ENCODE peak calls at places on chromosomes 16 and 17, in six cellular contexts. I, G, P, L, T and R are unnamed samples.

GRCh38 chr17:3761918-3762380 is 38.2 kb downstream of the HASPIN start:
- DNase-seq in I (no peak), G (no peak), P (no peak), L (no peak), T (no peak), R (no peak)

GRCh38 chr16:28166394-28167208 is 45.2 kb downstream of the XPO6 start:
- DNase-seq in I (no peak), G (no peak), P (no peak), L (no peak), T (no peak), R (no peak)

GRCh38 chr17:41944943-41945342 is 14.5 kb downstream of the ODAD4 start:
- DNase-seq in I (no peak), G (no peak), P (no peak), L (no peak), T (no peak), R (no peak)

GRCh38 chr17:44220211-44221071 is 966 bp upstream of the UBTF start:
- DNase-seq in I (no peak), G (peak), P (no peak), L (no peak), T (no peak), R (peak)

GRCh38 chr16:49556252-49557069 is 182.9 kb downstream of the C16orf78 start:
- DNase-seq in I (peak), G (peak), P (no peak), L (no peak), T (peak), R (peak)

GRCh38 chr17:66415366-66416206 is 113.2 kb downstream of the PRKCA start:
- DNase-seq in I (no peak), G (no peak), P (no peak), L (no peak), T (no peak), R (no peak)

GRCh38 chr17:50642722-50643656 is 8.3 kb downstream of the ABCC3 start:
- DNase-seq in I (no peak), G (no peak), P (no peak), L (no peak), T (no peak), R (no peak)

GRCh38 chr17:77316191-77316641 is 175.4 kb downstream of the SEC14L1 start:
- DNase-seq in I (no peak), G (no peak), P (no peak), L (no peak), T (no peak), R (no peak)

GRCh38 chr16:80300876-80301275 is 239.9 kb upstream of the DYNLRB2 start:
- DNase-seq in I (no peak), G (no peak), P (no peak), L (no peak), T (no peak), R (no peak)

GRCh38 chr17:41483991-41484826 is 3.3 kb upstream of the KRT35 start:
- DNase-seq in I (no peak), G (no peak), P (no peak), L (peak), T (no peak), R (no peak)

GRCh38 chr17:40122944-40123810 is 1.4 kb downstream of the MSL1 start:
- DNase-seq in I (peak), G (peak), P (peak), L (peak), T (peak), R (peak)

GRCh38 chr16:88575251-88575650 is 5.0 kb downstream of the ZC3H18 start:
- DNase-seq in I (no peak), G (no peak), P (no peak), L (no peak), T (no peak), R (no peak)

GRCh38 chr17:280901-281300 is 71.7 kb downstream of the RPH3AL start:
- DNase-seq in I (no peak), G (no peak), P (no peak), L (no peak), T (no peak), R (no peak)

GRCh38 chr17:28030386-28030785 is 12.1 kb upstream of the NLK start:
- DNase-seq in I (no peak), G (no peak), P (no peak), L (peak), T (no peak), R (no peak)

GRCh38 chr17:76869878-76870714 is 1.9 kb downstream of the MGAT5B start:
- DNase-seq in I (no peak), G (no peak), P (no peak), L (no peak), T (no peak), R (no peak)

GRCh38 chr16:48535831-48536599 is 74.0 kb downstream of the N4BP1 start:
- DNase-seq in I (peak), G (no peak), P (no peak), L (no peak), T (no peak), R (peak)

GRCh38 chr16:1019234-1019933 is 37.8 kb downstream of the SOX8 start:
- DNase-seq in I (no peak), G (no peak), P (no peak), L (no peak), T (no peak), R (no peak)

GRCh38 chr16:78094166-78094565 is 5.3 kb upstream of the WWOX start:
- DNase-seq in I (no peak), G (no peak), P (no peak), L (no peak), T (no peak), R (peak)

GRCh38 chr17:79888811-79889634 is 49.8 kb upstream of the CBX4 start:
- DNase-seq in I (no peak), G (no peak), P (no peak), L (no peak), T (no peak), R (no peak)

GRCh38 chr16:1174477-1175357 is 21.8 kb downstream of the CACNA1H start:
- DNase-seq in I (no peak), G (no peak), P (no peak), L (no peak), T (no peak), R (no peak)

GRCh38 chr17:27466376-27466747 is 10.1 kb downstream of the KSR1 start:
- DNase-seq in I (no peak), G (no peak), P (no peak), L (no peak), T (no peak), R (no peak)

GRCh38 chr16:24499193-24499814 is 40.1 kb upstream of the RBBP6 start:
- DNase-seq in I (peak), G (peak), P (no peak), L (peak), T (peak), R (peak)

GRCh38 chr17:40827746-40828453 is 5.5 kb upstream of the KRT10 start:
- DNase-seq in I (no peak), G (peak), P (no peak), L (no peak), T (no peak), R (no peak)

GRCh38 chr17:7888184-7888920 is at the start of gene CHD3:
- DNase-seq in I (no peak), G (no peak), P (no peak), L (no peak), T (no peak), R (peak)

GRCh38 chr17:49585422-49586027 is 9.9 kb downstream of the NXPH3 start:
- DNase-seq in I (no peak), G (peak), P (no peak), L (no peak), T (peak), R (peak)

GRCh38 chr16:1655909-1656807 is 21.9 kb upstream of the JPT2 start:
- DNase-seq in I (no peak), G (no peak), P (no peak), L (no peak), T (no peak), R (no peak)

GRCh38 chr16:78596996-78597422 is 497.6 kb downstream of the WWOX start:
- DNase-seq in I (no peak), G (no peak), P (no peak), L (no peak), T (no peak), R (no peak)

GRCh38 chr17:12790806-12791148 is 1.5 kb downstream of the ARHGAP44 start:
- DNase-seq in I (peak), G (no peak), P (no peak), L (no peak), T (no peak), R (no peak)

GRCh38 chr16:67023689-67024088 is 5.3 kb upstream of the CBFB start:
- DNase-seq in I (no peak), G (no peak), P (no peak), L (no peak), T (no peak), R (no peak)

GRCh38 chr17:34307110-34307509 is 12.1 kb upstream of the CCL8 start:
- DNase-seq in I (no peak), G (no peak), P (no peak), L (no peak), T (no peak), R (no peak)

GRCh38 chr17:39920218-39921210 is 2.1 kb upstream of the GSDMB start:
- DNase-seq in I (no peak), G (no peak), P (no peak), L (no peak), T (no peak), R (no peak)

GRCh38 chr17:33050611-33051140 is 59.0 kb downstream of the SPACA3 start:
- DNase-seq in I (no peak), G (no peak), P (no peak), L (no peak), T (no peak), R (no peak)

GRCh38 chr17:55735784-55736405 is 13.2 kb upstream of the TMEM100 start:
- DNase-seq in I (no peak), G (peak), P (no peak), L (no peak), T (peak), R (peak)

GRCh38 chr17:15655162-15655561 is 28.9 kb downstream of the TRIM16 start:
- DNase-seq in I (no peak), G (no peak), P (no peak), L (no peak), T (no peak), R (no peak)

GRCh38 chr17:41775394-41776226 is 10.9 kb downstream of the JUP start:
- DNase-seq in I (no peak), G (no peak), P (no peak), L (no peak), T (no peak), R (no peak)